ENCODE peak calls at places on chromosomes 11 and 22, in four cellular contexts. One of them, this sample, is unnamed.

GRCh38 chr11:19905280-19905853 is 192.7 kb downstream of the NAV2 start:
- DNase-seq in K562: peak
- DNase-seq in HEK293T: peak
- DNase-seq in HepG2: peak
- DNase-seq in this sample: no peak

GRCh38 chr11:133579165-133580031 is 47.1 kb upstream of the OPCML start:
- DNase-seq in K562: no peak
- DNase-seq in HEK293T: no peak
- DNase-seq in HepG2: no peak
- DNase-seq in this sample: no peak

GRCh38 chr22:39233736-39234120 is 11.1 kb downstream of the PDGFB start:
- DNase-seq in K562: no peak
- DNase-seq in HEK293T: no peak
- DNase-seq in HepG2: no peak
- DNase-seq in this sample: no peak

GRCh38 chr22:50360578-50360977 is 17.5 kb downstream of the PPP6R2 start:
- DNase-seq in K562: no peak
- DNase-seq in HEK293T: no peak
- DNase-seq in HepG2: no peak
- DNase-seq in this sample: no peak

GRCh38 chr11:86018249-86018648 is 50.6 kb downstream of the PICALM start:
- DNase-seq in K562: no peak
- DNase-seq in HEK293T: no peak
- DNase-seq in HepG2: no peak
- DNase-seq in this sample: no peak

GRCh38 chr11:63940786-63941185 is 2.0 kb downstream of the NAA40 start:
- DNase-seq in K562: no peak
- DNase-seq in HEK293T: no peak
- DNase-seq in HepG2: no peak
- DNase-seq in this sample: no peak

GRCh38 chr11:21933095-21933494 is 259.8 kb upstream of the ANO5 start:
- DNase-seq in K562: peak
- DNase-seq in HEK293T: no peak
- DNase-seq in HepG2: no peak
- DNase-seq in this sample: no peak

GRCh38 chr11:121582296-121582695 is 129.5 kb upstream of the SORL1-AS1 start:
- DNase-seq in K562: no peak
- DNase-seq in HEK293T: no peak
- DNase-seq in HepG2: peak
- DNase-seq in this sample: no peak

GRCh38 chr11:45933131-45933821 is 10.8 kb downstream of the LARGE2 start:
- DNase-seq in K562: no peak
- DNase-seq in HEK293T: no peak
- DNase-seq in HepG2: no peak
- DNase-seq in this sample: no peak

GRCh38 chr11:110098645-110099044 is 5.5 kb downstream of the ZC3H12C start:
- DNase-seq in K562: no peak
- DNase-seq in HEK293T: no peak
- DNase-seq in HepG2: no peak
- DNase-seq in this sample: no peak

GRCh38 chr11:72352859-72353551 is 81.3 kb downstream of the CLPB start:
- DNase-seq in K562: peak
- DNase-seq in HEK293T: peak
- DNase-seq in HepG2: no peak
- DNase-seq in this sample: peak

GRCh38 chr11:78417175-78417887 is at the start of gene GAB2:
- DNase-seq in K562: no peak
- DNase-seq in HEK293T: peak
- DNase-seq in HepG2: no peak
- DNase-seq in this sample: no peak

GRCh38 chr11:91261513-91261912 is 963.1 kb upstream of the FAT3 start:
- DNase-seq in K562: no peak
- DNase-seq in HEK293T: no peak
- DNase-seq in HepG2: no peak
- DNase-seq in this sample: no peak

GRCh38 chr11:1271002-1271401 is 38.4 kb downstream of the TOLLIP start:
- DNase-seq in K562: peak
- DNase-seq in HEK293T: peak
- DNase-seq in HepG2: no peak
- DNase-seq in this sample: no peak

GRCh38 chr11:130465259-130465658 is 16.8 kb downstream of the ADAMTS15 start:
- DNase-seq in K562: no peak
- DNase-seq in HEK293T: no peak
- DNase-seq in HepG2: no peak
- DNase-seq in this sample: no peak

GRCh38 chr22:31550871-31551370 is 54.6 kb downstream of the SFI1 start:
- DNase-seq in K562: no peak
- DNase-seq in HEK293T: no peak
- DNase-seq in HepG2: no peak
- DNase-seq in this sample: no peak

GRCh38 chr22:32745996-32746322 is 55.5 kb upstream of the TIMP3 start:
- DNase-seq in K562: no peak
- DNase-seq in HEK293T: no peak
- DNase-seq in HepG2: no peak
- DNase-seq in this sample: no peak

GRCh38 chr11:122661182-122661945 is 5.8 kb downstream of the UBASH3B start:
- DNase-seq in K562: no peak
- DNase-seq in HEK293T: no peak
- DNase-seq in HepG2: no peak
- DNase-seq in this sample: no peak

GRCh38 chr11:119730789-119731386 is 1.9 kb upstream of the NECTIN1 start:
- DNase-seq in K562: no peak
- DNase-seq in HEK293T: no peak
- DNase-seq in HepG2: no peak
- DNase-seq in this sample: no peak

GRCh38 chr22:30327864-30328345 is 1.2 kb upstream of the TBC1D10A start:
- DNase-seq in K562: no peak
- DNase-seq in HEK293T: peak
- DNase-seq in HepG2: peak
- DNase-seq in this sample: no peak

GRCh38 chr22:35266277-35266676 is 9.0 kb downstream of the HMGXB4 start:
- DNase-seq in K562: no peak
- DNase-seq in HEK293T: no peak
- DNase-seq in HepG2: no peak
- DNase-seq in this sample: no peak

GRCh38 chr11:119484741-119485605 is 62.0 kb upstream of the THY1 start:
- DNase-seq in K562: no peak
- DNase-seq in HEK293T: no peak
- DNase-seq in HepG2: no peak
- DNase-seq in this sample: no peak

GRCh38 chr22:46052801-46053562 is 76.0 kb upstream of the WNT7B start:
- DNase-seq in K562: no peak
- DNase-seq in HEK293T: no peak
- DNase-seq in HepG2: no peak
- DNase-seq in this sample: no peak

GRCh38 chr22:46050916-46051614 is 74.1 kb upstream of the WNT7B start:
- DNase-seq in K562: no peak
- DNase-seq in HEK293T: no peak
- DNase-seq in HepG2: no peak
- DNase-seq in this sample: no peak

GRCh38 chr22:46051646-46052045 is 74.7 kb upstream of the WNT7B start:
- DNase-seq in K562: no peak
- DNase-seq in HEK293T: no peak
- DNase-seq in HepG2: no peak
- DNase-seq in this sample: no peak

GRCh38 chr22:46053563-46054090 is 76.7 kb upstream of the WNT7B start:
- DNase-seq in K562: no peak
- DNase-seq in HEK293T: peak
- DNase-seq in HepG2: no peak
- DNase-seq in this sample: no peak

GRCh38 chr22:46052331-46052771 is 75.4 kb upstream of the WNT7B start:
- DNase-seq in K562: no peak
- DNase-seq in HEK293T: no peak
- DNase-seq in HepG2: no peak
- DNase-seq in this sample: no peak
- TF ChIP-seq FOXK2 in K562: no peak
- TF ChIP-seq FOXK2 in HEK293T: no peak
- TF ChIP-seq FOXK2 in HepG2: no peak
- TF ChIP-seq FOXK2 in this sample: no peak

GRCh38 chr11:42315846-42316245 is 856.4 kb upstream of the LRRC4C start:
- DNase-seq in K562: no peak
- DNase-seq in HEK293T: no peak
- DNase-seq in HepG2: no peak
- DNase-seq in this sample: no peak

GRCh38 chr11:42315267-42315666 is 855.8 kb upstream of the LRRC4C start:
- DNase-seq in K562: no peak
- DNase-seq in HEK293T: no peak
- DNase-seq in HepG2: no peak
- DNase-seq in this sample: no peak

GRCh38 chr11:42311944-42312343 is 852.5 kb upstream of the LRRC4C start:
- DNase-seq in K562: no peak
- DNase-seq in HEK293T: no peak
- DNase-seq in HepG2: no peak
- DNase-seq in this sample: no peak

GRCh38 chr11:42311504-42311903 is 852.1 kb upstream of the LRRC4C start:
- DNase-seq in K562: no peak
- DNase-seq in HEK293T: no peak
- DNase-seq in HepG2: no peak
- DNase-seq in this sample: no peak
- TF ChIP-seq FOXK2 in K562: no peak
- TF ChIP-seq FOXK2 in HEK293T: no peak
- TF ChIP-seq FOXK2 in HepG2: no peak
- TF ChIP-seq FOXK2 in this sample: no peak

DNA sequence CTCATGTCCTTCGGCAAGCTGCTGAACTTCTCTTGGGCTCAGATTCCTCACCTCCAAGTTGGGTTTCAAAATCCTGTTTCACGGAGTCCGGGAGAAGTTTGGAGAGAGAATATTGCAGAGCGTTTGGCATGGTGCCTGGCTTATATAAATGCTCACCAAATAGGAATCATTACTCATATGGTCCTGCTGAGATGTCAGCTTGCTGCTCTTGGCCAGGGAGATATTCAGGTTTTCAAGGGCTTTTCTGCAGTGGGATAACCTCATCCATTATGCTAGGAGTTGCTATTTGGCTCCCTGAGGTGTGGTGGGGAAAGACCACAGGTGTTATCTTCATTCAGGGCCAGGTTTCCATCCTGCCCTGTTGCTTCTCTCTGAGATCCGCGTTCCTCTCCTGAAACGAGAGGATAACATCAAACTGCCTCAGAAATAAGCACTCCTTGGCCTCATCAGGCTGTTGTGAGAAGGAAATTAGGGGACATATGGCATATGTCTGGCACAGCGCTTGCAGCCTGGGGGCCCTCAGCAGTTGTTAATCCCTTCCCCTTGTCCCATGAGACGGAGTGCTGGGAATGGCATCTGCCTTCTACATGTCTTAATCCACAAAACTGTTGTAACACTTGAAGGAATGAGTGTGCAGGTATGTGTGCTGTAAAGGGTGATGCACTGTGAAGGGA is 29.9 kb upstream of the ACER3 start:
- DNase-seq in K562: no peak
- DNase-seq in HEK293T: no peak
- DNase-seq in HepG2: no peak
- DNase-seq in this sample: no peak
- TF ChIP-seq FOXK2 in K562: no peak
- TF ChIP-seq FOXK2 in HEK293T: no peak
- TF ChIP-seq FOXK2 in HepG2: no peak
- TF ChIP-seq FOXK2 in this sample: no peak

GRCh38 chr11:13317293-13318080 is 39.9 kb downstream of the BMAL1 start:
- DNase-seq in K562: no peak
- DNase-seq in HEK293T: no peak
- DNase-seq in HepG2: no peak
- DNase-seq in this sample: no peak
- TF ChIP-seq FOXK2 in K562: no peak
- TF ChIP-seq FOXK2 in HEK293T: no peak
- TF ChIP-seq FOXK2 in HepG2: no peak
- TF ChIP-seq FOXK2 in this sample: no peak

DNA sequence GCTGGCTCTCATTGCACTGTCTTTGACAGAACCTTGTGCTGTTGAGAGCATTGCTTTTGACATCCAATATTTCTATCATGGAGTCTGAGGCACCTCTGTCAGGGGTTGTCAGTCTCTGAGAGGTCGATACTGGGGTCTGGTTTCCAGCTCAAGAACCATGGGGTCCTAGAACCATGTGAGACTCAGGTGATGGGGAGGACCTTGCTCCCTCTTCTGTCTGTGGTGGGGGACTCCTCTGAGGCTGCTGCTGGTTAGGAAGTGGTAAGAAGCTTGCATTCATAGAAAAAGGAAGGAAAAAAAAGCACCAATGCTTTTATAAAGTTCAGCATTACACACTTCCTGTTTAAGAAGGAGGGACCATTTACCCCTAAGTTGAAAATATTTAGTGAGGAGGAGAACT is 91.8 kb upstream of the CD44 start:
- DNase-seq in K562: no peak
- DNase-seq in HEK293T: no peak
- DNase-seq in HepG2: no peak
- DNase-seq in this sample: no peak
- TF ChIP-seq FOXK2 in K562: no peak
- TF ChIP-seq FOXK2 in HEK293T: no peak
- TF ChIP-seq FOXK2 in HepG2: no peak
- TF ChIP-seq FOXK2 in this sample: no peak

GRCh38 chr22:27727673-27728451 is 73.7 kb downstream of the MN1 start:
- DNase-seq in K562: no peak
- DNase-seq in HEK293T: no peak
- DNase-seq in HepG2: no peak
- DNase-seq in this sample: no peak

GRCh38 chr22:27726344-27726725 is 75.2 kb downstream of the MN1 start:
- DNase-seq in K562: no peak
- DNase-seq in HEK293T: no peak
- DNase-seq in HepG2: no peak
- DNase-seq in this sample: no peak

GRCh38 chr22:27724181-27724580 is 77.4 kb downstream of the MN1 start:
- DNase-seq in K562: no peak
- DNase-seq in HEK293T: no peak
- DNase-seq in HepG2: no peak
- DNase-seq in this sample: no peak

GRCh38 chr22:27724706-27725105 is 76.8 kb downstream of the MN1 start:
- DNase-seq in K562: no peak
- DNase-seq in HEK293T: no peak
- DNase-seq in HepG2: no peak
- DNase-seq in this sample: no peak

GRCh38 chr22:27726726-27727449 is 74.7 kb downstream of the MN1 start:
- DNase-seq in K562: peak
- DNase-seq in HEK293T: peak
- DNase-seq in HepG2: peak
- DNase-seq in this sample: no peak
- TF ChIP-seq FOXK2 in K562: peak
- TF ChIP-seq FOXK2 in HEK293T: no peak
- TF ChIP-seq FOXK2 in HepG2: no peak
- TF ChIP-seq FOXK2 in this sample: no peak

DNA sequence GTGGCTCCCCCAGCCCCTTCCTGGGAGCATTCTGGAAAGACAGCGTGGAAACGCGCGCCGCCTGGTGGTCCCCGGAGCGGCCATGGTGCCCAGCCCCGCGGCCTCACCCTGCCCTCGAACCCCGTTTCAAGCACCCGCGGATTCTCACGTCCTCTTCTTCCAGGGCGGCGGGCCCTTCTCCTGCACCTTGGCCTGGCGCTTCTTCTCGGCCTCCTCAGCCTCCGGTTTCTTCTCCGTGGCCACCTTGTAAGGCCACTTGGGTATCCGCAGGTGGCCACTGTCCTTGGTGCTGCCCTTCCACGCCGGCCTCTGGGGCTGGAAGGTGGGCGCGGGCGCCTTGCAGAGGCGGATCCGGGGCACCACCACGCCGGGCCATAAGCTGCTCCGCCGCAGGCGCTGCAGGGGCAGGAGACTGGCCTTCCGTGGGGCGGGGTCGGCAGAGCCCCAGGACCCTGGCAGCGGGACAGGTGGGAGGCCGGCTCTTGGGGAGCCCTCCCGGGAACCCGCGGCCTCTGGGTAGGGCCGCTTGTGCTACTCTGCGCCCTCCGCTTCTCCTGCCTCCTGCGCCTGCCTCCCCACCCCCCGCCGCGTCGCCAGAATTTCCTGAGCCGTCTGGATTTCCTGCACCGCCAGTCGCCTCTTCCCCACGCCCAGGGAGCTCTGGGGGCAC is 83.4 kb downstream of the TRIM51G start:
- DNase-seq in K562: no peak
- DNase-seq in HEK293T: no peak
- DNase-seq in HepG2: no peak
- DNase-seq in this sample: no peak
- TF ChIP-seq FOXK2 in K562: no peak
- TF ChIP-seq FOXK2 in HEK293T: no peak
- TF ChIP-seq FOXK2 in HepG2: no peak
- TF ChIP-seq FOXK2 in this sample: no peak

This sample was measured in GM12878.